ENCODE peak calls at places on chromosomes 1 and 21, in six cellular contexts. One of them, this sample, is unnamed.

GRCh38 chr1:219533280-219533679 is 79.6 kb downstream of the ZC3H11B start:
- DNase-seq in head of caudate nucleus: no peak
- DNase-seq in T-helper 22 cell: no peak
- DNase-seq in caudate nucleus: no peak
- DNase-seq in GM12865: no peak
- DNase-seq in neuronal stem cell: no peak
- DNase-seq in this sample: no peak

GRCh38 chr1:197567442-197567841 is 207.8 kb downstream of the DENND1B start:
- DNase-seq in neuronal stem cell: no peak
- DNase-seq in caudate nucleus: no peak
- DNase-seq in head of caudate nucleus: no peak
- DNase-seq in GM12865: no peak
- DNase-seq in T-helper 22 cell: no peak
- DNase-seq in this sample: no peak

GRCh38 chr1:171941920-171942319 is 100.6 kb downstream of the DNM3 start:
- DNase-seq in neuronal stem cell: no peak
- DNase-seq in T-helper 22 cell: no peak
- DNase-seq in GM12865: no peak
- DNase-seq in head of caudate nucleus: no peak
- DNase-seq in caudate nucleus: no peak
- DNase-seq in this sample: no peak

GRCh38 chr1:2415337-2415736 is 3.0 kb upstream of the PEX10 start:
- DNase-seq in GM12865: no peak
- DNase-seq in head of caudate nucleus: no peak
- DNase-seq in T-helper 22 cell: no peak
- DNase-seq in caudate nucleus: no peak
- DNase-seq in neuronal stem cell: no peak
- DNase-seq in this sample: no peak

GRCh38 chr1:36565576-36566501 is 83.1 kb upstream of the CSF3R start:
- DNase-seq in caudate nucleus: no peak
- DNase-seq in neuronal stem cell: no peak
- DNase-seq in T-helper 22 cell: no peak
- DNase-seq in GM12865: no peak
- DNase-seq in head of caudate nucleus: peak
- DNase-seq in this sample: no peak

GRCh38 chr21:33682992-33683627 is 40.8 kb downstream of the ITSN1 start:
- DNase-seq in caudate nucleus: no peak
- DNase-seq in T-helper 22 cell: no peak
- DNase-seq in head of caudate nucleus: no peak
- DNase-seq in neuronal stem cell: no peak
- DNase-seq in GM12865: peak
- DNase-seq in this sample: no peak

GRCh38 chr1:212902054-212902453 is 44.0 kb downstream of the FLVCR1 start:
- DNase-seq in T-helper 22 cell: no peak
- DNase-seq in caudate nucleus: no peak
- DNase-seq in head of caudate nucleus: no peak
- DNase-seq in neuronal stem cell: no peak
- DNase-seq in GM12865: no peak
- DNase-seq in this sample: no peak

GRCh38 chr1:203425668-203425999 is 50.0 kb upstream of the PRELP start:
- DNase-seq in caudate nucleus: no peak
- DNase-seq in GM12865: no peak
- DNase-seq in head of caudate nucleus: no peak
- DNase-seq in neuronal stem cell: no peak
- DNase-seq in T-helper 22 cell: no peak
- DNase-seq in this sample: no peak

GRCh38 chr1:206002833-206003532 is at the start of gene RAB7B:
- DNase-seq in T-helper 22 cell: no peak
- DNase-seq in GM12865: no peak
- DNase-seq in neuronal stem cell: no peak
- DNase-seq in head of caudate nucleus: peak
- DNase-seq in caudate nucleus: no peak
- DNase-seq in this sample: peak

GRCh38 chr1:78126506-78126905 is 80.7 kb downstream of the GIPC2 start:
- DNase-seq in caudate nucleus: no peak
- DNase-seq in neuronal stem cell: no peak
- DNase-seq in GM12865: no peak
- DNase-seq in head of caudate nucleus: no peak
- DNase-seq in T-helper 22 cell: no peak
- DNase-seq in this sample: no peak

GRCh38 chr1:162554258-162554657 is 7.3 kb upstream of the UAP1 start:
- DNase-seq in GM12865: no peak
- DNase-seq in caudate nucleus: no peak
- DNase-seq in head of caudate nucleus: no peak
- DNase-seq in T-helper 22 cell: no peak
- DNase-seq in neuronal stem cell: no peak
- DNase-seq in this sample: no peak

GRCh38 chr1:245126530-245126929 is 28.3 kb upstream of the KIF26B start:
- DNase-seq in neuronal stem cell: no peak
- DNase-seq in head of caudate nucleus: no peak
- DNase-seq in GM12865: no peak
- DNase-seq in caudate nucleus: no peak
- DNase-seq in T-helper 22 cell: no peak
- DNase-seq in this sample: no peak

GRCh38 chr1:182348916-182349747 is 42.5 kb downstream of the GLUL start:
- DNase-seq in T-helper 22 cell: no peak
- DNase-seq in GM12865: no peak
- DNase-seq in caudate nucleus: no peak
- DNase-seq in neuronal stem cell: no peak
- DNase-seq in head of caudate nucleus: peak
- DNase-seq in this sample: no peak

GRCh38 chr1:193157360-193157759 is 29.1 kb downstream of the B3GALT2 start:
- DNase-seq in neuronal stem cell: no peak
- DNase-seq in head of caudate nucleus: no peak
- DNase-seq in GM12865: no peak
- DNase-seq in T-helper 22 cell: no peak
- DNase-seq in caudate nucleus: no peak
- DNase-seq in this sample: no peak

GRCh38 chr1:42379794-42380616 is 587 bp upstream of the RIMKLA start:
- DNase-seq in caudate nucleus: peak
- DNase-seq in head of caudate nucleus: no peak
- DNase-seq in T-helper 22 cell: no peak
- DNase-seq in GM12865: no peak
- DNase-seq in neuronal stem cell: peak
- DNase-seq in this sample: no peak

GRCh38 chr1:12424150-12424549 is 193.9 kb downstream of the DHRS3 start:
- DNase-seq in head of caudate nucleus: no peak
- DNase-seq in T-helper 22 cell: no peak
- DNase-seq in neuronal stem cell: no peak
- DNase-seq in GM12865: no peak
- DNase-seq in caudate nucleus: no peak
- DNase-seq in this sample: no peak

GRCh38 chr1:31647106-31647505 is 2.4 kb upstream of the PEF1 start:
- DNase-seq in caudate nucleus: no peak
- DNase-seq in GM12865: no peak
- DNase-seq in neuronal stem cell: no peak
- DNase-seq in T-helper 22 cell: no peak
- DNase-seq in head of caudate nucleus: no peak
- DNase-seq in this sample: no peak

GRCh38 chr21:45299864-45300785 is 12.4 kb upstream of the POFUT2 start:
- DNase-seq in head of caudate nucleus: no peak
- DNase-seq in T-helper 22 cell: no peak
- DNase-seq in caudate nucleus: no peak
- DNase-seq in neuronal stem cell: no peak
- DNase-seq in GM12865: no peak
- DNase-seq in this sample: no peak